ENCODE peak calls at places on chromosomes 2 and 18, in eight cellular contexts. T, Q, C, D, S, Y, R and V are unnamed samples. For H3K9me3, the result is how much of the 10 kb centered on the place peaks cover.

GRCh38 chr2:186575302-186575701 is 14.6 kb upstream of the ITGAV start:
- DNase-seq in T (peak), Q (no peak), C (peak), D (peak), S (peak), Y (peak), R (no peak), V (peak)

GRCh38 chr18:58848685-58849084 is 16.0 kb upstream of the ZNF532 start:
- DNase-seq in T (no peak), Q (no peak), C (peak), D (peak), S (no peak), Y (no peak), R (no peak), V (no peak)

GRCh38 chr18:76578571-76579300 is 83.7 kb upstream of the ZNF516 start:
- DNase-seq in T (no peak), Q (no peak), C (no peak), D (no peak), S (no peak), Y (no peak), R (no peak), V (no peak)

GRCh38 chr18:44731866-44732555 is 51.3 kb downstream of the SETBP1 start:
- DNase-seq in T (no peak), Q (no peak), C (peak), D (no peak), S (no peak), Y (no peak), R (no peak), V (peak)

GRCh38 chr2:188852752-188853151 is 121.4 kb upstream of the COL3A1 start:
- DNase-seq in T (no peak), Q (no peak), C (peak), D (no peak), S (no peak), Y (no peak), R (no peak), V (no peak)

GRCh38 chr2:43251171-43251731 is 24.8 kb upstream of the ZFP36L2 start:
- DNase-seq in T (no peak), Q (no peak), C (no peak), D (no peak), S (no peak), Y (peak), R (no peak), V (no peak)

GRCh38 chr2:105081006-105081701 is 43.3 kb downstream of the MRPS9 start:
- DNase-seq in T (no peak), Q (no peak), C (no peak), D (no peak), S (no peak), Y (no peak), R (no peak), V (no peak)

GRCh38 chr2:202842690-202843089 is 28.9 kb downstream of the ICA1L start:
- DNase-seq in T (no peak), Q (no peak), C (no peak), D (no peak), S (no peak), Y (no peak), R (no peak), V (no peak)

GRCh38 chr18:24995738-24996137 is 356.2 kb downstream of the ZNF521 start:
- DNase-seq in T (no peak), Q (no peak), C (no peak), D (no peak), S (no peak), Y (peak), R (no peak), V (no peak)

GRCh38 chr18:69758458-69758857 is 189.2 kb downstream of the CD226 start:
- DNase-seq in T (no peak), Q (no peak), C (peak), D (no peak), S (no peak), Y (no peak), R (no peak), V (no peak)
- H3K4me3 ChIP-seq in T (no peak), Q (no peak), C (peak), D (no peak), S (no peak), Y (no peak), R (no peak), V (no peak)

GRCh38 chr2:60987041-60987440 is 30.5 kb upstream of the PEX13 start:
- DNase-seq in T (no peak), Q (no peak), C (no peak), D (no peak), S (no peak), Y (no peak), R (no peak), V (no peak)
- TF ChIP-seq CTCF in T (no peak), Q (no peak), C (no peak), D (no peak), S (no peak), Y (no peak), R (no peak), V (no peak)

GRCh38 chr2:123040506-123040905 is 984.6 kb upstream of the CNTNAP5 start:
- DNase-seq in T (no peak), Q (no peak), C (peak), D (no peak), S (no peak), Y (no peak), R (no peak), V (no peak)

DNA sequence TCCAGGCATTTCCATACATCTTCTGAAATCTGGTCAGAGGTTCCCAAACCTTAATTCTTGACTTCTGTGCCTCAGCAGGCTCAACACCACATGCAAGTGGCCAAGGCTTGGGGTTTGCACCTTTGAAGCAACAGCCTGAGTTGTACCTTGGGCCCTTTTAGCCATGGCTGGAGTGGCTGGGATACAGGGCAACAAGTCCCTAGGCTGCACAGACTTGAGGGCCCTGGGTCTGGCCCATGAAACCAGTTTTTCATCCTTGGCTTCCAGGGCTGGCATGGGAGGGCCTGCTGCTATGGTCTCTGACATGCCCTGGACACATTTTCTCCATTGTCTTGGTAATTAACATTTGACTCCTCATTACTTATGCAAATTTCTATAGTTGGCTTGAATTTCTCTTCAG is 988.8 kb upstream of the CNTNAP5 start:
- DNase-seq in T (no peak), Q (no peak), C (no peak), D (no peak), S (no peak), Y (no peak), R (no peak), V (no peak)
- H3K9me3 ChIP-seq in T (under half), Q (under half), C (under half), D (under half), S (under half), Y (under half), R (under half), V (under half)

DNA sequence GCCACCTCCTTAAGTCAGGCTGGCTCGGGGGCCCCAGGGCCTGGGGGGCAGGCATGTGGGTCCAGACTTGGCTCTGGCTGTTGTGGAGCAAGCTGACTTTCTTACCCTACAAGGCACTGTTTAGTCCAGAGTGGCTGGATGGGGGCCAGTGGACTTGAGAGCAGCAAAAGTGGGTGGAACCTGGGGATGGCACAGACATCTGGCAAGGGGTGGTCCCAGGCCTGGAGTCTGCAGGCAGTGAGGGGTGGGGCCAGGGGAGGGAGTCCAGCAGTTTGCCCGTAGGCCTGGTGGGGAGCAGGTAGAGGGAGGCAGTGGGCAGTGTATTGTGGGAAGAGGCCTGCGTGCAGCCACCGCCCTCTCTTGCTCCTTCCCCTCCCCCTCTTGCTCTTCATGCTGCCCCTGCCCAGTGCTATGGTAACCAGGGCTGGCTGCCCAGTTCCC is 19.1 kb downstream of the SPEG start:
- DNase-seq in T (no peak), Q (peak), C (peak), D (no peak), S (no peak), Y (peak), R (peak), V (no peak)
- H3K4me3 ChIP-seq in T (no peak), Q (no peak), C (peak), D (no peak), S (no peak), Y (no peak), R (peak), V (no peak)

GRCh38 chr2:212005077-212005671 is 533.4 kb downstream of the ERBB4 start:
- DNase-seq in T (no peak), Q (no peak), C (peak), D (peak), S (peak), Y (no peak), R (no peak), V (no peak)
- TF ChIP-seq CTCF in T (no peak), Q (no peak), C (peak), D (peak), S (peak), Y (peak), R (peak), V (peak)

GRCh38 chr18:74427442-74428112 is 29.5 kb downstream of the DIPK1C start:
- DNase-seq in T (no peak), Q (no peak), C (no peak), D (no peak), S (no peak), Y (no peak), R (no peak), V (no peak)
- H3K9me3 ChIP-seq in T (under half), Q (under half), C (under half), D (under half), S (under half), Y (under half), R (under half), V (under half)

GRCh38 chr2:1635826-1636225 is 108.5 kb downstream of the PXDN start:
- DNase-seq in T (peak), Q (no peak), C (no peak), D (no peak), S (no peak), Y (no peak), R (no peak), V (no peak)
- H3K4me3 ChIP-seq in T (no peak), Q (no peak), C (no peak), D (no peak), S (no peak), Y (no peak), R (no peak), V (no peak)